ENCODE peak calls at places on chromosomes 11 and 22, in ten cellular contexts. One of them, this sample, is unnamed.
A peak's percentile ranks its signal among the peaks of the same experiment; 100 is the strongest.

GRCh38 chr11:66727282-66727882 is 1.6 kb downstream of the SPTBN2 start:
- DNase-seq in omental fat pad: no peak
- DNase-seq in HEK293T: peak; percentile 54
- DNase-seq in NCI-H146: peak; percentile 43
- DNase-seq in HFFc6: no peak
- DNase-seq in Caco-2: peak; percentile 67
- DNase-seq in AML-193: no peak
- DNase-seq in AG04449: no peak
- DNase-seq in GOT3: no peak
- DNase-seq in stimulated activated CD4-positive, alpha-beta T cell treated with anti-CD3 and anti-CD28 coated beads, Interleukin-12 subunit alpha, Interleukin-12 subunit beta, amount 100 ng/mL, for 4 hours: no peak
- DNase-seq in this sample: peak; percentile 31

GRCh38 chr11:62694455-62695167 is 5.3 kb upstream of the LRRN4CL start:
- DNase-seq in omental fat pad: peak; percentile 74
- DNase-seq in Caco-2: peak; percentile 77
- DNase-seq in AML-193: peak; percentile 65
- DNase-seq in stimulated activated CD4-positive, alpha-beta T cell treated with anti-CD3 and anti-CD28 coated beads, Interleukin-12 subunit alpha, Interleukin-12 subunit beta, amount 100 ng/mL, for 4 hours: peak; percentile 67
- DNase-seq in AG04449: no peak
- DNase-seq in HEK293T: peak; percentile 69
- DNase-seq in HFFc6: peak; percentile 75
- DNase-seq in NCI-H146: peak; percentile 57
- DNase-seq in GOT3: no peak
- DNase-seq in this sample: peak; percentile 79

GRCh38 chr11:31641477-31642062 is 132.0 kb downstream of the ELP4 start:
- DNase-seq in AML-193: no peak
- DNase-seq in HFFc6: peak; percentile 11
- DNase-seq in Caco-2: peak; percentile 51
- DNase-seq in AG04449: no peak
- DNase-seq in stimulated activated CD4-positive, alpha-beta T cell treated with anti-CD3 and anti-CD28 coated beads, Interleukin-12 subunit alpha, Interleukin-12 subunit beta, amount 100 ng/mL, for 4 hours: no peak
- DNase-seq in GOT3: no peak
- DNase-seq in HEK293T: peak; percentile 49
- DNase-seq in NCI-H146: peak; percentile 60
- DNase-seq in omental fat pad: no peak
- DNase-seq in this sample: peak; percentile 43

GRCh38 chr11:125303186-125303585 is 138.6 kb downstream of the PKNOX2 start:
- DNase-seq in HFFc6: no peak
- DNase-seq in stimulated activated CD4-positive, alpha-beta T cell treated with anti-CD3 and anti-CD28 coated beads, Interleukin-12 subunit alpha, Interleukin-12 subunit beta, amount 100 ng/mL, for 4 hours: no peak
- DNase-seq in Caco-2: no peak
- DNase-seq in AG04449: no peak
- DNase-seq in NCI-H146: no peak
- DNase-seq in omental fat pad: no peak
- DNase-seq in AML-193: no peak
- DNase-seq in HEK293T: no peak
- DNase-seq in GOT3: no peak
- DNase-seq in this sample: no peak

GRCh38 chr11:99368579-99368978 is 347.8 kb downstream of the CNTN5 start:
- DNase-seq in HFFc6: no peak
- DNase-seq in omental fat pad: no peak
- DNase-seq in GOT3: no peak
- DNase-seq in NCI-H146: no peak
- DNase-seq in Caco-2: no peak
- DNase-seq in HEK293T: no peak
- DNase-seq in AG04449: no peak
- DNase-seq in AML-193: no peak
- DNase-seq in stimulated activated CD4-positive, alpha-beta T cell treated with anti-CD3 and anti-CD28 coated beads, Interleukin-12 subunit alpha, Interleukin-12 subunit beta, amount 100 ng/mL, for 4 hours: no peak
- DNase-seq in this sample: peak; percentile 61

GRCh38 chr11:96091476-96091875 is 167.6 kb upstream of the MTMR2 start:
- DNase-seq in stimulated activated CD4-positive, alpha-beta T cell treated with anti-CD3 and anti-CD28 coated beads, Interleukin-12 subunit alpha, Interleukin-12 subunit beta, amount 100 ng/mL, for 4 hours: no peak
- DNase-seq in NCI-H146: no peak
- DNase-seq in GOT3: no peak
- DNase-seq in AML-193: peak; percentile 21
- DNase-seq in Caco-2: no peak
- DNase-seq in omental fat pad: no peak
- DNase-seq in HFFc6: no peak
- DNase-seq in HEK293T: no peak
- DNase-seq in AG04449: no peak
- DNase-seq in this sample: no peak

GRCh38 chr11:66106786-66107599 is 36.9 kb downstream of the PACS1 start:
- DNase-seq in AML-193: no peak
- DNase-seq in stimulated activated CD4-positive, alpha-beta T cell treated with anti-CD3 and anti-CD28 coated beads, Interleukin-12 subunit alpha, Interleukin-12 subunit beta, amount 100 ng/mL, for 4 hours: no peak
- DNase-seq in HEK293T: no peak
- DNase-seq in GOT3: no peak
- DNase-seq in HFFc6: peak; percentile 14
- DNase-seq in AG04449: no peak
- DNase-seq in omental fat pad: no peak
- DNase-seq in Caco-2: no peak
- DNase-seq in NCI-H146: no peak
- DNase-seq in this sample: peak; percentile 16

GRCh38 chr11:46554205-46555162 is 39.3 kb downstream of the AMBRA1 start:
- DNase-seq in GOT3: no peak
- DNase-seq in HEK293T: no peak
- DNase-seq in omental fat pad: no peak
- DNase-seq in AML-193: peak; percentile 49
- DNase-seq in AG04449: no peak
- DNase-seq in NCI-H146: no peak
- DNase-seq in stimulated activated CD4-positive, alpha-beta T cell treated with anti-CD3 and anti-CD28 coated beads, Interleukin-12 subunit alpha, Interleukin-12 subunit beta, amount 100 ng/mL, for 4 hours: no peak
- DNase-seq in Caco-2: peak; percentile 86
- DNase-seq in HFFc6: peak; percentile 48
- DNase-seq in this sample: peak; percentile 81

GRCh38 chr11:6681949-6682348 is 1.2 kb downstream of the MRPL17 start:
- DNase-seq in HFFc6: peak; percentile 12
- DNase-seq in Caco-2: no peak
- DNase-seq in HEK293T: no peak
- DNase-seq in GOT3: no peak
- DNase-seq in stimulated activated CD4-positive, alpha-beta T cell treated with anti-CD3 and anti-CD28 coated beads, Interleukin-12 subunit alpha, Interleukin-12 subunit beta, amount 100 ng/mL, for 4 hours: no peak
- DNase-seq in NCI-H146: no peak
- DNase-seq in AG04449: no peak
- DNase-seq in omental fat pad: no peak
- DNase-seq in AML-193: no peak
- DNase-seq in this sample: peak; percentile 45

GRCh38 chr22:38230108-38230825 is 28.5 kb downstream of the MAFF start:
- DNase-seq in Caco-2: peak; percentile 32
- DNase-seq in NCI-H146: no peak
- DNase-seq in GOT3: no peak
- DNase-seq in HEK293T: peak; percentile 62
- DNase-seq in stimulated activated CD4-positive, alpha-beta T cell treated with anti-CD3 and anti-CD28 coated beads, Interleukin-12 subunit alpha, Interleukin-12 subunit beta, amount 100 ng/mL, for 4 hours: no peak
- DNase-seq in AG04449: no peak
- DNase-seq in HFFc6: no peak
- DNase-seq in AML-193: no peak
- DNase-seq in omental fat pad: no peak
- DNase-seq in this sample: peak; percentile 51